ENCODE peak calls at places on chromosomes 4 and X, in six cellular contexts. C is H9; M is naive thymus-derived CD8-positive, alpha-beta T cell; X is mucosa of descending colon; V is NCI-H524; Z is T-helper 1 cell. I is an unnamed sample.

GRCh38 chrX:11427082-11428033 is 134.1 kb downstream of the AMELX start:
- DNase-seq in C (peak; percentile 52), M (no peak), X (peak; percentile 23), V (peak; percentile 45), Z (no peak), I (no peak)

GRCh38 chr4:7335363-7336066 is 99.2 kb downstream of the PSAPL1 start:
- DNase-seq in C (peak; percentile 89), M (peak; percentile 12), X (peak; percentile 75), V (peak; percentile 89), Z (peak; percentile 6), I (no peak)

GRCh38 chrX:63751481-63751880 is 33.5 kb downstream of the ARHGEF9 start:
- DNase-seq in C (no peak), M (no peak), X (no peak), V (peak; percentile 53), Z (no peak), I (no peak)

GRCh38 chr4:7945709-7946380 is 6.2 kb upstream of the AFAP1 start:
- DNase-seq in C (no peak), M (no peak), X (no peak), V (peak; percentile 30), Z (no peak), I (no peak)

GRCh38 chr4:87045659-87046058 is 110.8 kb downstream of the AFF1 start:
- DNase-seq in C (no peak), M (no peak), X (no peak), V (no peak), Z (no peak), I (no peak)

GRCh38 chr4:65195002-65195401 is 475.3 kb downstream of the EPHA5 start:
- DNase-seq in C (no peak), M (no peak), X (no peak), V (no peak), Z (no peak), I (no peak)

GRCh38 chrX:49212861-49213260 is 12.9 kb upstream of the SYP start:
- DNase-seq in C (no peak), M (no peak), X (no peak), V (no peak), Z (no peak), I (no peak)

GRCh38 chr4:77827343-77827742 is 8.2 kb upstream of the CNOT6L start:
- DNase-seq in C (no peak), M (peak; percentile 62), X (no peak), V (no peak), Z (no peak), I (no peak)

GRCh38 chrX:114959729-114960128 is 57.7 kb downstream of the IL13RA2 start:
- DNase-seq in C (no peak), M (no peak), X (no peak), V (peak; percentile 28), Z (no peak), I (no peak)

GRCh38 chr4:123024710-123025109 is 102.3 kb upstream of the NUDT6 start:
- DNase-seq in C (no peak), M (no peak), X (no peak), V (no peak), Z (no peak), I (no peak)

GRCh38 chr4:76546282-76547166 is 111.5 kb downstream of the SHROOM3 start:
- DNase-seq in C (no peak), M (no peak), X (peak; percentile 35), V (no peak), Z (no peak), I (no peak)

GRCh38 chr4:122963222-122963621 is 40.8 kb upstream of the NUDT6 start:
- DNase-seq in C (no peak), M (no peak), X (no peak), V (no peak), Z (no peak), I (no peak)

GRCh38 chrX:30741545-30741944 is 88.3 kb downstream of the GK start:
- DNase-seq in C (no peak), M (no peak), X (no peak), V (no peak), Z (no peak), I (no peak)

GRCh38 chrX:11629593-11630211 is 36.0 kb downstream of the ARHGAP6 start:
- DNase-seq in C (no peak), M (no peak), X (no peak), V (no peak), Z (no peak), I (no peak)

GRCh38 chr4:127732623-127733199 is 2.5 kb downstream of the SLC25A31 start:
- DNase-seq in C (no peak), M (peak; percentile 5), X (peak; percentile 13), V (peak; percentile 36), Z (no peak), I (no peak)

GRCh38 chr4:156673483-156673882 is 298.1 kb downstream of the PDGFC start:
- DNase-seq in C (no peak), M (no peak), X (no peak), V (no peak), Z (no peak), I (no peak)

GRCh38 chrX:63128509-63128908 is 222.6 kb downstream of the SPIN4 start:
- DNase-seq in C (no peak), M (peak; percentile 11), X (peak; percentile 2), V (peak; percentile 17), Z (no peak), I (no peak)

GRCh38 chr4:135123632-135124031 is 922.0 kb upstream of the PABPC4L start:
- DNase-seq in C (no peak), M (no peak), X (no peak), V (no peak), Z (no peak), I (no peak)

GRCh38 chr4:105093975-105094374 is 52.7 kb upstream of the TET2 start:
- DNase-seq in C (no peak), M (no peak), X (no peak), V (no peak), Z (no peak), I (no peak)

GRCh38 chr4:112099701-112100289 is 45.5 kb upstream of the FAM241A start:
- DNase-seq in C (no peak), M (peak; percentile 58), X (no peak), V (peak; percentile 41), Z (no peak), I (no peak)

GRCh38 chr4:142352682-142353081 is 493.4 kb downstream of the INPP4B start:
- DNase-seq in C (no peak), M (no peak), X (no peak), V (no peak), Z (no peak), I (no peak)

GRCh38 chr4:78083035-78083434 is 25.9 kb downstream of the FRAS1 start:
- DNase-seq in C (no peak), M (no peak), X (no peak), V (no peak), Z (no peak), I (no peak)

GRCh38 chr4:43867908-43868307 is 580.7 kb downstream of the KCTD8 start:
- DNase-seq in C (no peak), M (no peak), X (no peak), V (no peak), Z (no peak), I (no peak)

GRCh38 chr4:182085051-182085480 is 158.1 kb upstream of the TENM3 start:
- DNase-seq in C (no peak), M (no peak), X (no peak), V (peak; percentile 16), Z (no peak), I (no peak)

GRCh38 chr4:14865804-14866203 is 136.5 kb upstream of the CPEB2 start:
- DNase-seq in C (no peak), M (no peak), X (no peak), V (no peak), Z (no peak), I (no peak)

GRCh38 chrX:1883772-1884171 is 268.9 kb downstream of the ASMT start:
- DNase-seq in C (no peak), M (no peak), X (no peak), V (no peak), Z (no peak), I (no peak)

GRCh38 chr4:140096921-140097320 is 57.1 kb downstream of the MAML3 start:
- DNase-seq in C (no peak), M (no peak), X (no peak), V (no peak), Z (no peak), I (no peak)

GRCh38 chrX:38275615-38276014 is 51.7 kb downstream of the RPGR start:
- DNase-seq in C (no peak), M (no peak), X (no peak), V (no peak), Z (no peak), I (no peak)

GRCh38 chrX:13794417-13794816 is 22.5 kb downstream of the GPM6B start:
- DNase-seq in C (no peak), M (no peak), X (no peak), V (no peak), Z (no peak), I (no peak)

GRCh38 chrX:65534450-65535292 is at the start of gene LAS1L:
- DNase-seq in C (peak; percentile 94), M (peak; percentile 94), X (peak; percentile 90), V (peak; percentile 98), Z (peak; percentile 83), I (peak; percentile 80)

GRCh38 chrX:148854351-148854750 is 353.9 kb downstream of the AFF2 start:
- DNase-seq in C (no peak), M (no peak), X (no peak), V (peak; percentile 67), Z (no peak), I (no peak)

GRCh38 chr4:60344908-60345307 is 855.2 kb upstream of the ADGRL3 start:
- DNase-seq in C (no peak), M (no peak), X (no peak), V (no peak), Z (no peak), I (no peak)

GRCh38 chr4:167989815-167990214 is 102.5 kb upstream of the ANXA10 start:
- DNase-seq in C (no peak), M (no peak), X (no peak), V (no peak), Z (no peak), I (no peak)

GRCh38 chrX:36963852-36964251 is 44.3 kb upstream of the FAM47C start:
- DNase-seq in C (no peak), M (no peak), X (no peak), V (no peak), Z (no peak), I (no peak)

GRCh38 chrX:54926978-54927377 is 6.4 kb downstream of the TRO start:
- DNase-seq in C (no peak), M (no peak), X (no peak), V (no peak), Z (no peak), I (no peak)

GRCh38 chr4:95085118-95085833 is 327.5 kb downstream of the BMPR1B start:
- DNase-seq in C (no peak), M (no peak), X (no peak), V (no peak), Z (no peak), I (no peak)

GRCh38 chrX:2188316-2188715 is 312.5 kb downstream of the DHRSX start:
- DNase-seq in C (no peak), M (no peak), X (no peak), V (no peak), Z (no peak), I (no peak)

GRCh38 chr4:70251250-70251944 is 9.0 kb downstream of the CSN3 start:
- DNase-seq in C (no peak), M (no peak), X (no peak), V (no peak), Z (no peak), I (no peak)

GRCh38 chr4:15293678-15294077 is 134.2 kb upstream of the C1QTNF7 start:
- DNase-seq in C (no peak), M (no peak), X (no peak), V (no peak), Z (no peak), I (no peak)

I was measured in activated T-helper 9 cell treated with anti-CD3 and anti-CD28 coated beads, Interleukin-2, amount 50 U/mL, for 16 hours.